ENCODE peak calls at places on chromosome 7, in seven cellular contexts. I, L, R, U, W, V and Y are unnamed samples.

GRCh38 chr7:135205850-135206249 is 5.5 kb downstream of the WDR91 start:
- DNase-seq in U (no peak), R (no peak), I (no peak), L (no peak), W (no peak), V (no peak), Y (no peak)

GRCh38 chr7:17186745-17187144 is 111.7 kb upstream of the AHR start:
- DNase-seq in U (no peak), L (peak), W (no peak), V (no peak), R (no peak), I (no peak), Y (no peak)

GRCh38 chr7:80154656-80155325 is 20.2 kb downstream of the GNAI1 start:
- DNase-seq in V (no peak), W (no peak), I (peak), U (no peak), R (peak), L (no peak), Y (no peak)

GRCh38 chr7:151882734-151883133 is 5.8 kb upstream of the PRKAG2 start:
- DNase-seq in L (no peak), V (no peak), I (no peak), R (no peak), U (no peak), W (no peak), Y (no peak)

GRCh38 chr7:16644987-16645592 is 464 bp downstream of the ANKMY2 start:
- DNase-seq in L (no peak), R (peak), W (no peak), V (no peak), I (no peak), U (peak), Y (no peak)

GRCh38 chr7:435518-436366 is 83.9 kb downstream of the PDGFA start:
- DNase-seq in V (no peak), W (no peak), L (no peak), U (no peak), I (peak), R (no peak), Y (no peak)

GRCh38 chr7:128148676-128149075 is 92.4 kb upstream of the LEP start:
- DNase-seq in W (no peak), V (no peak), L (no peak), I (no peak), R (no peak), U (no peak), Y (no peak)

GRCh38 chr7:155808551-155809331 is 3.5 kb downstream of the SHH start:
- DNase-seq in R (no peak), L (peak), I (no peak), V (no peak), W (no peak), U (peak), Y (no peak)

GRCh38 chr7:136523581-136523980 is 344.9 kb upstream of the CHRM2 start:
- DNase-seq in L (no peak), W (no peak), R (peak), V (peak), I (peak), U (no peak), Y (no peak)

GRCh38 chr7:30503273-30504212 is 1.1 kb downstream of the GGCT start:
- DNase-seq in W (no peak), L (no peak), I (no peak), U (no peak), R (peak), V (no peak), Y (no peak)

GRCh38 chr7:69199048-69199447 is 399.2 kb upstream of the AUTS2 start:
- DNase-seq in W (no peak), U (no peak), V (no peak), L (no peak), I (no peak), R (no peak), Y (no peak)

GRCh38 chr7:99004216-99004615 is 125.9 kb downstream of the TRRAP start:
- DNase-seq in R (no peak), L (no peak), W (no peak), V (no peak), U (no peak), I (no peak), Y (no peak)

GRCh38 chr7:16817536-16817935 is 12.7 kb upstream of the AGR2 start:
- DNase-seq in U (no peak), L (no peak), R (peak), I (peak), V (no peak), W (no peak), Y (no peak)

GRCh38 chr7:152924826-152925411 is 165.4 kb downstream of the ACTR3B start:
- DNase-seq in R (no peak), W (no peak), V (no peak), U (peak), L (peak), I (no peak), Y (peak)

GRCh38 chr7:20403356-20403755 is 72.7 kb downstream of the ITGB8 start:
- DNase-seq in U (no peak), V (no peak), W (no peak), L (no peak), I (no peak), R (no peak), Y (no peak)

GRCh38 chr7:8084772-8085171 is 116.2 kb downstream of the GLCCI1 start:
- DNase-seq in V (no peak), L (no peak), W (no peak), I (no peak), U (no peak), R (no peak), Y (no peak)

GRCh38 chr7:123432601-123433000 is 101.8 kb downstream of the IQUB start:
- DNase-seq in L (no peak), V (no peak), R (no peak), U (no peak), W (no peak), I (no peak), Y (no peak)

GRCh38 chr7:81774496-81774895 is 4.6 kb upstream of the HGF start:
- DNase-seq in W (no peak), I (peak), U (no peak), V (no peak), L (no peak), R (peak), Y (no peak)

GRCh38 chr7:13894956-13895355 is 94.5 kb downstream of the ETV1 start:
- DNase-seq in W (no peak), U (no peak), I (no peak), V (no peak), R (no peak), L (no peak), Y (no peak)

GRCh38 chr7:152173372-152174070 is 148.0 kb downstream of the GALNT11 start:
- DNase-seq in R (no peak), V (peak), I (no peak), U (no peak), L (no peak), W (no peak), Y (no peak)

GRCh38 chr7:55128693-55129394 is 110.0 kb downstream of the EGFR start:
- DNase-seq in R (peak), I (peak), L (no peak), W (no peak), U (no peak), V (no peak), Y (no peak)

GRCh38 chr7:19146699-19147098 is 1.5 kb upstream of the FERD3L start:
- DNase-seq in V (peak), W (peak), R (peak), I (peak), U (no peak), L (peak), Y (no peak)

GRCh38 chr7:19587291-19587690 is 121.5 kb downstream of the POLR1F start:
- DNase-seq in V (no peak), R (no peak), W (no peak), U (no peak), L (peak), I (no peak), Y (peak)

GRCh38 chr7:41065663-41066062 is 637.2 kb downstream of the INHBA start:
- DNase-seq in V (no peak), R (no peak), W (no peak), U (no peak), L (no peak), I (no peak), Y (no peak)

GRCh38 chr7:102469351-102469971 is 4.7 kb downstream of the LRWD1 start:
- DNase-seq in L (no peak), U (no peak), W (no peak), I (no peak), V (no peak), R (no peak), Y (no peak)

GRCh38 chr7:89077992-89078391 is 282.5 kb upstream of the TEX47 start:
- DNase-seq in W (no peak), U (no peak), R (no peak), I (no peak), V (no peak), L (no peak), Y (no peak)

GRCh38 chr7:157964521-157964920 is 623.1 kb downstream of the PTPRN2 start:
- DNase-seq in I (no peak), U (no peak), L (no peak), W (no peak), V (no peak), R (no peak), Y (peak)

GRCh38 chr7:10780400-10780747 is 193.3 kb upstream of the PHF14 start:
- DNase-seq in W (no peak), R (no peak), U (peak), I (no peak), V (no peak), L (no peak), Y (peak)

GRCh38 chr7:17130281-17131059 is 168.0 kb upstream of the AHR start:
- DNase-seq in V (peak), R (peak), W (peak), U (no peak), I (peak), L (peak), Y (no peak)

GRCh38 chr7:90579181-90579688 is 16.9 kb upstream of the CDK14 start:
- DNase-seq in L (peak), R (peak), I (peak), V (peak), U (no peak), W (no peak), Y (no peak)

GRCh38 chr7:93115796-93116195 is 2.0 kb downstream of the SAMD9 start:
- DNase-seq in I (peak), U (no peak), R (no peak), W (no peak), V (no peak), L (no peak), Y (no peak)

GRCh38 chr7:16399916-16400895 is 21.1 kb downstream of the CRPPA start:
- DNase-seq in V (no peak), R (no peak), L (peak), W (no peak), I (peak), U (no peak), Y (no peak)

GRCh38 chr7:158249692-158250091 is 337.9 kb downstream of the PTPRN2 start:
- DNase-seq in R (no peak), U (no peak), I (no peak), L (no peak), V (no peak), W (no peak), Y (peak)

DNA sequence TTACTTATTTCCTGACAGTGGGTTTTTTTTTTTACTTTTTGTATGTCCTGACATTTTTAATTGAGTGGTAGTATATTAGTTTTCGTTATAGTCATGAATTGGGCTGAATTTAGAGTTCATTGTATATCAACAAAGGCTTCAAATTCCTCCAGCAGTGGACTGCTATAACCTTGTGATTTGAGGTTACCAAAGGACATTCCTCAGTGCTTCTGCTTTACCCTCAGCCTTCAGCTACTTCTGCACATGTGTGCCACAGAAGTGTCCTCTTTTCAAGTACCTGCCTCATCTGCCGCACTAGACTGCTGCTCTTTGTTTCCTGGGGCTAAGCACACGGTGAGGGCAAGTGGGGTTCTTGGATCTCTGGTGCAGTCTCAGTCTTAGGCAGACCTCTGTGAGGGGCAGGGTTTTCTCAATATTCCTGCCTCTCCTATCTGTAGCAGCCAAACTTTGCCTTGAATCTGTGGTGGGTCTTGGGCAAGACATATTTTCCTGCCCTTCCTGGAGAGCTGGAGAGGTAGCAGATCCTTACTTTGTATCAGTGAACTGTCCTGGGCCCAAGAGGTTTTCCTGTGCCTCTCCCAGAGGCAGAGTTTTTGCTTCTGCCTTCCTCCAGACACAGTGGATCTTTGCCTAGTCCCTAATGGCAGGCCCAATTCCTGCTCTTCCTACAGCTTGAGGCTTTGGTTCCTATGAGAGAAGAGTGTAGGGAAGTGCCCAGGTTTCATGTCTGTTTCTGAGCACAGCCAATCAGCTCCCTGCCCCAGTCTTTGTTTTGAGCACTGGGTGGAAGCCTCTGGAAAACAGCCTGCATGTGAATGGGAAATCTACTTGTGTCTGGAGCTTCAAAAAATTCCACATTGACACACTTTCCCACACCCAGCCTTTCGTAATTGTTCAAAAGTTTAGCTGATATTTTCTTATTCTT is 39.0 kb upstream of the STRIP2 start:
- DNase-seq in R (no peak), I (no peak), U (no peak), W (no peak), L (no peak), V (no peak), Y (no peak)
- H3K4ac ChIP-seq in R (no peak), I (peak), U (no peak), W (no peak), L (no peak), V (no peak), Y (no peak)

DNA sequence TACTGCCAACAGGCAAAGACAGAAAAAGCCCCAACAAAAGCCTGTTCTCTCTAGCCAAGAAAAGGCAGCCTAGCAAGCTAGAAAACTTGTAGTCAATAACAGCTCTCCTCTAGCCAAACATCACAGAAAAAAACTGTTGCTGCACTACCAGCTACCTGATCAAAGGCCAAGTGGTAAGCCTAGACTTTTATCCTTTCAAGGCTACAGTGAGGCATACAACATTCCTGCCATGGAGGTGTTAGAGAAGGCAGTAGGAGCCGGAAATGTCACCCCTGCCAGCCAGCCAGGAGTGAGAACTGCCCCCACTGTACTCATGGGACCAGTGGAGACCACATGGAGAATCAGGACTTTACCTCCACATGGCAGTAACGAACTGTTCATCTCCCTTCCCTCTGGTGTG is 31.2 kb downstream of the CCDC126 start:
- DNase-seq in R (no peak), U (no peak), I (no peak), W (no peak), L (peak), V (no peak), Y (no peak)
- H2BK5ac ChIP-seq in R (no peak), U (no peak), I (no peak), W (no peak), L (no peak), V (no peak), Y (no peak)

GRCh38 chr7:143419880-143420279 is 11.2 kb upstream of the EPHA1 start:
- DNase-seq in V (no peak), R (no peak), I (no peak), W (no peak), L (no peak), U (no peak), Y (no peak)
- H3K4ac ChIP-seq in V (no peak), R (no peak), I (no peak), W (no peak), L (no peak), U (no peak), Y (no peak)

DNA sequence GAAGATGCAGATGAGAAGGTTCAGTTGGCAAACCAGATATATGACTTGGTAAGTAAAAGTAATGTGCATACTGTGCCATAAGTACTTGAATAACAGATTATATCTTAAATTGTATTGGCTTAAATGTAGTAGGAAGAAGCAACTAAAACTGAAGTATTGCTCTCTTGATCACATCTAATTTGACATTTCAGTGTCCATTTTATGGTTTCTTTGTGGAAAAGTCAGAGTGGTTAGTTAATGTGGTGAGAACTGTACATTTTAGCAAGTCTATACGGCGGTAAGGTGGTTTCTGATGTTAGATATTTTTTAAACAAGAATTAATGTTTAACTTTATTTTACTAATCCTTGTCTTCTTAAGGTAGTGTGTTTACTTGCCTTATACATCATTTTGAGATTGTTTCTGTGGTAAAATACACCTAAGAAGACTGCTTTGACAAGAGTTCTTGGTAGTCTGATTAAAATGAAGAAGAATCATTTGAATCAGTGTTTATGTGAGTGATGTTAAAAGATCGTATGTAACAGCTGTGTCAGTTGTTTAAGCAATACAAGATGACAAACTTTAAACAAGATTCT is 5.1 kb downstream of the ING3 start:
- DNase-seq in U (no peak), W (no peak), I (peak), L (no peak), V (no peak), R (no peak), Y (no peak)
- H2BK5ac ChIP-seq in U (no peak), W (no peak), I (no peak), L (no peak), V (no peak), R (no peak), Y (no peak)

DNA sequence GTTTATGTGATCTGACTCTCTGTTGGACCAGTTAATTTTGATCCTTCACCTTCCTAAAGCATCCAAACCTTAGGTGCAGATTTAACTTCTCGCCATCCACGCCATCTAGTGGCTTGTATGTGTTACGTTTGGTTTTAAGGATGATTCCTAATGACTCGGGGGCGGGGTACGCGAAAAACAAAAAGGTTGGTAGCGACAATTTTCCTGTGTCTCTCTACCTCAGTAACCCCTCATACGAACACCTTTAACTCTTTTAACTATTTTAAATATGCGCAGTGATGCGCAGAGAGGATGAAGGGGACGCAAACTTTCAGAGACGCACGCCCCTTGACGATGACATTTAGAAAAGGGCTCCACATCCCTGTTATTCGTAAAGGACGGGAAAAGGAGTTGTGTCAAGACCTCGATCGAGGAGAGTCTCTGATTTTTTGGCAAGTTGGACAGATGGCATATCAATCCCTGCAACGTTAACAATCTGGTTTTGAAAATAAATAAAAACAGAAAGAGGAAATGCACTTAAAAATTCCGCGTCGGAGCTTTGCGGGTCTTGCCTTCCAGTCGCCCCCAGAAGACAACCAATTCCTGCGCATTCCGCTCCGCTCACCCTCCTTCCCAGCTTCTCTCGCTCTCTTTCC is 597 bp upstream of the KCND2 start:
- DNase-seq in I (peak), W (peak), R (peak), U (peak), L (peak), V (peak), Y (peak)
- H3K4ac ChIP-seq in I (no peak), W (no peak), R (no peak), U (no peak), L (no peak), V (no peak), Y (no peak)

DNA sequence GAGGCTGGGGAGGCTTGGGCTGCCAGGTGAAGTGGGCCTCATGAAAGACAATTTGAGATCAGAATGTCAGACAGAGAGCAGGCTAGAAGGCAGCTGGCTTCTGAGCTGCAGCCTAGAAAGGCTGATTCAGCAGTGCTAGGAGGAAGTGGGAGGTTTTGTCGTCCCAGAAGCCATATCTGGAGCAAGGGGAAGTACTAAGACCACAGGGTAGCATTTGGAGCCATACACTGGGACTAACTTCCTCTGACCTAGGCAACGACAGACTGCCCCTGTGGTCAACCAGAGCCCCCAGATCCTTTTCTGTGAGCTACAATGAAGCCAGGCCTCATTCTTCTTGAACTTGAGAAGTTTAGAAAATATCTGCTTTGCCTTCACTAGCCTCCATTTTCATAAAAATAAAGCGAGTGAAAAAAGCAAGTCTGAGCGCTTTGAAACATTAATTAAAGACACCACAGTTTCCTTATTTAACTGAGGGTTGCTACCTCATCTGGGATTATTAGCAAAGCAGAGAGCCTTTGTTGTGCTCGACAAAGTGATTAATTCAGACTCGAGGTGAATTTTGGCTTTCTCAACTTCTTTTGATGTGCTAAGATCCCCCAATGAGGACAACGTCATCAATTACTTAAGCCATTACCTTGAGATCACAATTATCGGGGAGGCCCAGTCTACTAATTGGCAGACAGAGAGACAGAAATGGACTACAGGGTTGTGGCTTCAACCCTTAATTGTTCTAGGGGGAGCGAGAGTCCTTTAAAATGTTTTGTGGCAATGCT is 26.6 kb downstream of the TBXAS1 start:
- DNase-seq in L (no peak), U (peak), W (no peak), I (no peak), V (peak), R (no peak), Y (no peak)
- H2BK5ac ChIP-seq in L (peak), U (no peak), W (no peak), I (no peak), V (no peak), R (no peak), Y (no peak)